ENCODE peak calls at places on chromosome 11, in seven cellular contexts. Z is BE2C, X is neuronal stem cell, U is uterus, M is trophoblast cell, E is ovary, P is heart right ventricle. K is an unnamed sample.
A peak's percentile ranks its signal among the peaks of the same experiment; 100 is the strongest.

GRCh38 chr11:67288452-67289225 is 464 bp upstream of the ANKRD13D start:
- DNase-seq in Z (peak; percentile 96), X (peak; percentile 87), U (peak; percentile 88), M (peak; percentile 76), E (peak; percentile 92), P (peak; percentile 88), K (peak; percentile 92)

GRCh38 chr11:132140056-132140455 is 769.6 kb downstream of the NTM start:
- DNase-seq in Z (no peak), X (no peak), U (no peak), M (no peak), E (no peak), P (no peak), K (no peak)

GRCh38 chr11:122168218-122168617 is 52.2 kb upstream of the BLID start:
- DNase-seq in Z (no peak), X (no peak), U (no peak), M (no peak), E (no peak), P (no peak), K (no peak)

GRCh38 chr11:128299132-128299726 is 288.1 kb downstream of the ETS1 start:
- DNase-seq in Z (no peak), X (no peak), U (no peak), M (no peak), E (no peak), P (no peak), K (no peak)

GRCh38 chr11:124793466-124794278 is 6.5 kb downstream of the MSANTD2 start:
- DNase-seq in Z (peak; percentile 22), X (peak; percentile 45), U (no peak), M (peak; percentile 91), E (no peak), P (peak; percentile 16), K (no peak)

GRCh38 chr11:86034710-86035109 is 34.2 kb downstream of the PICALM start:
- DNase-seq in Z (no peak), X (no peak), U (no peak), M (no peak), E (no peak), P (no peak), K (no peak)

GRCh38 chr11:64799256-64799924 is 3.6 kb downstream of the MAP4K2 start:
- DNase-seq in Z (no peak), X (no peak), U (no peak), M (no peak), E (no peak), P (no peak), K (no peak)

GRCh38 chr11:16338397-16338796 is 17.9 kb downstream of the SOX6 start:
- DNase-seq in Z (no peak), X (no peak), U (no peak), M (no peak), E (no peak), P (no peak), K (no peak)

GRCh38 chr11:10348650-10349280 is 43.9 kb downstream of the ADM start:
- DNase-seq in Z (no peak), X (no peak), U (no peak), M (peak; percentile 92), E (no peak), P (no peak), K (no peak)

DNA sequence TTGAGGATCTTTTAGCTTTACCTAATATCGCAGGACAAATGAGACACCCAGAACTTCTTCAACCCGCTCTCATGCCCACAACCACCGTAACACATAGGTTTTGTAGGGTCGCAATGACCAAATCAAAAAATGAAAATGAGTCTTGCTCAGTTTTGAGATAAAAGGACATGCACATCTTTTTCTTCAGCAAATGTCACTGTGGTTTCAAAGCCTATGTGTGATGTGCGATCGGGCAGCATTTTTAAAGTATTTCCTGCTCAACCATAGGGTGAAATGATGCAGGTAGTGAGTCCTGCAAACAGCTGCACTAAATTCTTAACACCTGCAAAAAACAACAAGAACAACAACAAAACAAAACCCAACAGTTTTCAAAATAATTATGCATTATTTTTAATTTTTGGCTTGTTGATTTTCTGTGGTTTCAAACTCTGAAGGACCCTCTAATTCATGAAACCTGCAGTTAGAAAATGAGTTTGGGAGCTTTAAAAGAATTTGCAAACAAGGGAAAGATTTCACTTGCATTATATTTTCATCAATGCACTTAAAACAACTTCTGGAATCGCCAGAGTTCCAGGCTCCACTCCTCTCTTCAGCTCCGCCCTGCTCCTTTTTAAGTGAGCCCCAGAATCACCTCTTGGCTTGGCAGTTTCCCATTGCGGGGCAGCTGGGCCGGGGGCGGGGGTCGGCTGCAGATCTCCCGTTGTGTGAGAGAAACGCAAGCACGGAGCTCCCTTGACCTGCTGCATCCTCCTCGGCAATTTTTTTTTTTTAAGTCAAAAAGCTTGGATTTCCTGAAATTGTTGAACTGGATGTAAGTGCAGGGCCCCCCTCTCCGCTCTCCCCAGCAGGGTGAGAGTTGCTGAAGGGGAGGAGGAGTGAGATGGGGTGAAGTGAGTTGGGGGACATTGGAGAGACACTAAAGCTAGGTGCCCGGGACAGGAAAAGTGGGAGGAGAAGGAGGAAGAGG is 79.5 kb downstream of the PRR5L start:
- DNase-seq in Z (no peak), X (peak; percentile 26), U (no peak), M (no peak), E (peak; percentile 54), P (no peak), K (no peak)
- H3K4me3 ChIP-seq in Z (no peak overlapping the region), X (peak overlapping the region; percentile 82), U (peak overlapping the region; percentile 36), M (peak overlapping the region; percentile 86), E (peak overlapping the region; percentile 54), P (peak overlapping the region; percentile 75), K (peak overlapping the region; percentile 36)

GRCh38 chr11:65849771-65850216 is 8.2 kb downstream of the CFL1 start:
- DNase-seq in Z (no peak), X (no peak), U (no peak), M (no peak), E (no peak), P (no peak), K (no peak)

GRCh38 chr11:65849366-65849765 is 8.6 kb downstream of the CFL1 start:
- DNase-seq in Z (no peak), X (no peak), U (no peak), M (peak; percentile 38), E (no peak), P (no peak), K (no peak)

GRCh38 chr11:65850217-65851082 is 7.5 kb downstream of the CFL1 start:
- DNase-seq in Z (no peak), X (no peak), U (no peak), M (no peak), E (no peak), P (no peak), K (no peak)

GRCh38 chr11:65851083-65851579 is 6.8 kb downstream of the CFL1 start:
- DNase-seq in Z (no peak), X (no peak), U (no peak), M (no peak), E (no peak), P (no peak), K (no peak)

DNA sequence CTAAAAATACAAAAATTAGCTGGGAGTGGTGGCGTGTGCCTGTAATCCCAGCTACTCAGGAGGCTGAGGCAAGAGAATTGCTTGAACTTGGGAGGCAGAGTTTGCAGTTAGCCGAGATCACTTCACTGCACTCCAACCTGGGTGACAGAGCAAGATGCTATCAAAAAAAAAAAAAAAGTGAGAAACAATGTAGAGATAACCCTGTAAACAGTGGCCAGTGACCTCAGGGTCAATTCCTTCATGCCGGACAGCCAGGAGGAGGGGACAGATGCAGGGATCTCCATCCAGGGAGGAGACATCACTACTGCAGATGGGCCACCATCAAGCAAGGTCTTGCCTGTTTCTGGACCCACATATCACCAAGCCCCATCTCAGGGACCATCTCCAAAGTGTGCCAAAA is 10.2 kb downstream of the CFL1 start:
- DNase-seq in Z (no peak), X (no peak), U (no peak), M (peak; percentile 60), E (no peak), P (no peak), K (no peak)
- H3K27me3 ChIP-seq in Z (no peaks in the 10 kb centered on the region), X (no peaks in the 10 kb centered on the region), U (no peaks in the 10 kb centered on the region), M (no peaks in the 10 kb centered on the region), E (no peaks in the 10 kb centered on the region), P (no peaks in the 10 kb centered on the region), K (no peaks in the 10 kb centered on the region)

GRCh38 chr11:109914038-109914437 is 179.2 kb upstream of the ZC3H12C start:
- DNase-seq in Z (no peak), X (no peak), U (no peak), M (peak; percentile 95), E (no peak), P (no peak), K (no peak)
- H3K9me3 ChIP-seq in Z (no peaks in the 10 kb centered on the region), X (no peaks in the 10 kb centered on the region), U (no peaks in the 10 kb centered on the region), M (no peaks in the 10 kb centered on the region), E (no peaks in the 10 kb centered on the region), P (no peaks in the 10 kb centered on the region), K (no peaks in the 10 kb centered on the region)

GRCh38 chr11:113189909-113190667 is 124.3 kb upstream of the TTC12 start:
- DNase-seq in Z (no peak), X (no peak), U (peak; percentile 57), M (peak; percentile 9), E (no peak), P (no peak), K (peak; percentile 87)
- H3K4me3 ChIP-seq in Z (no peak overlapping the region), X (no peak overlapping the region), U (no peak overlapping the region), M (no peak overlapping the region), E (no peak overlapping the region), P (no peak overlapping the region), K (no peak overlapping the region)

DNA sequence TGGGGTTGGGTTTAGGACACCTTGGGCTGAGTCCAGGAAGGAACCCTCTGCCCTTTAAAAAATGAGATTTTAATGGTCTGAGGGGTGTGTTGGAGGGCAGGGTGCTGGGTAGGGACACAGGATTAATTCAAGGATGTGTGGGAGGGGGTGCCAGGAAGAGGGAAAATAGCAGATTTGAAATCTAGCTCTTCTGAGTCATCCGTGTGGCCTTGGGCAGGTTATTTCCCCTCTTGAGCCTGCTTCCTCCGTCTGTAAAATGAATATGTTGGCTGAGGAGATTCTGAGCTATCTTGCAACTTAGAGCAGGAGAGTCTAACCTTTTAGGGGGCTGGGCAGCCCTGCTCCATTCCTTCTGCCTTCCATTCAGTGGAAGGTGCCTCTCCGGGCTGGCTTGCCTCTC is 3.0 kb downstream of the TSPAN18 start:
- DNase-seq in Z (no peak), X (no peak), U (no peak), M (no peak), E (no peak), P (no peak), K (no peak)
- H3K27me3 ChIP-seq in Z (no peaks in the 10 kb centered on the region), X (no peaks in the 10 kb centered on the region), U (no peaks in the 10 kb centered on the region), M (no peaks in the 10 kb centered on the region), E (no peaks in the 10 kb centered on the region), P (no peaks in the 10 kb centered on the region), K (no peaks in the 10 kb centered on the region)

GRCh38 chr11:1415631-1416030 is 25.9 kb downstream of the BRSK2 start:
- DNase-seq in Z (no peak), X (no peak), U (no peak), M (no peak), E (no peak), P (no peak), K (no peak)
- H3K9me3 ChIP-seq in Z (no peaks in the 10 kb centered on the region), X (peaks cover 44% of the 10 kb centered on the region), U (no peaks in the 10 kb centered on the region), M (peaks cover 61% of the 10 kb centered on the region), E (no peaks in the 10 kb centered on the region), P (peaks cover 15% of the 10 kb centered on the region), K (peaks cover 22% of the 10 kb centered on the region)

GRCh38 chr11:34174411-34175041 is 69.1 kb downstream of the NAT10 start:
- DNase-seq in Z (peak; percentile 78), X (peak; percentile 80), U (peak; percentile 81), M (peak; percentile 84), E (peak; percentile 89), P (peak; percentile 82), K (peak; percentile 76)
- H3K4me3 ChIP-seq in Z (peak overlapping the region; percentile 41), X (peak overlapping the region; percentile 31), U (no peak overlapping the region), M (no peak overlapping the region), E (peak overlapping the region; percentile 6), P (peak overlapping the region; percentile 38), K (no peak overlapping the region)

GRCh38 chr11:114065094-114065493 is 5.6 kb downstream of the ZBTB16 start:
- DNase-seq in Z (no peak), X (no peak), U (no peak), M (no peak), E (no peak), P (no peak), K (no peak)
- H3K27me3 ChIP-seq in Z (peaks cover 71% of the 10 kb centered on the region), X (no peaks in the 10 kb centered on the region), U (no peaks in the 10 kb centered on the region), M (peaks cover 30% of the 10 kb centered on the region), E (no peaks in the 10 kb centered on the region), P (no peaks in the 10 kb centered on the region), K (peaks cover 19% of the 10 kb centered on the region)

GRCh38 chr11:97993565-97993964 is 1027.2 kb upstream of the CNTN5 start:
- DNase-seq in Z (no peak), X (no peak), U (no peak), M (no peak), E (no peak), P (no peak), K (no peak)
- H3K9me3 ChIP-seq in Z (no peaks in the 10 kb centered on the region), X (no peaks in the 10 kb centered on the region), U (no peaks in the 10 kb centered on the region), M (no peaks in the 10 kb centered on the region), E (no peaks in the 10 kb centered on the region), P (no peaks in the 10 kb centered on the region), K (no peaks in the 10 kb centered on the region)

K was measured in MG63.